ENCODE peak calls at places on chromosomes 3 and 15, in four cellular contexts. O, U, F and L are unnamed samples. For H3K9me3, the result is how much of the 10 kb centered on the place peaks cover.

GRCh38 chr3:195098741-195099525 is 172.0 kb downstream of the XXYLT1 start:
- DNase-seq in O (no peak), U (no peak), F (peak), L (peak)

GRCh38 chr3:153734777-153735551 is 386.2 kb upstream of the ARHGEF26 start:
- DNase-seq in F (no peak), O (no peak), U (no peak), L (no peak)

GRCh38 chr15:41777421-41777973 is 3.2 kb downstream of the MAPKBP1 start:
- DNase-seq in U (no peak), O (no peak), F (no peak), L (no peak)

GRCh38 chr3:16802382-16802781 is 82.4 kb upstream of the PLCL2 start:
- DNase-seq in U (no peak), O (no peak), F (no peak), L (no peak)

GRCh38 chr3:44280077-44280476 is 38.4 kb downstream of the TOPAZ1 start:
- DNase-seq in U (no peak), O (no peak), F (no peak), L (no peak)

GRCh38 chr3:8443829-8444791 is 57.5 kb upstream of the LMCD1 start:
- DNase-seq in O (no peak), F (peak), U (no peak), L (peak)

GRCh38 chr3:32238816-32239637 is 547 bp downstream of the CMTM8 start:
- DNase-seq in U (no peak), O (peak), F (peak), L (peak)

GRCh38 chr3:175111036-175111435 is 251.9 kb downstream of the NAALADL2 start:
- DNase-seq in U (no peak), O (no peak), F (no peak), L (no peak)

GRCh38 chr3:127959873-127960272 is 44.8 kb downstream of the KBTBD12 start:
- DNase-seq in O (no peak), F (no peak), U (no peak), L (no peak)

GRCh38 chr15:85379403-85380131 is 836 bp upstream of the AKAP13 start:
- DNase-seq in O (peak), U (peak), F (no peak), L (no peak)

GRCh38 chr3:45640724-45641361 is 46.3 kb downstream of the LIMD1 start:
- DNase-seq in O (no peak), F (no peak), U (no peak), L (no peak)

GRCh38 chr15:63238796-63239195 is 38.6 kb upstream of the APH1B start:
- DNase-seq in U (no peak), O (no peak), F (no peak), L (no peak)

GRCh38 chr3:65048151-65048550 is 360.4 kb upstream of the ADAMTS9 start:
- DNase-seq in U (no peak), F (no peak), O (no peak), L (no peak)

GRCh38 chr3:101036676-101037075 is 43.5 kb upstream of the ABI3BP start:
- DNase-seq in F (no peak), U (no peak), O (no peak), L (no peak)

GRCh38 chr3:67437090-67437489 is 217.3 kb downstream of the SUCLG2 start:
- DNase-seq in F (no peak), U (no peak), O (no peak), L (no peak)

GRCh38 chr3:194333212-194333980 is 17.7 kb downstream of the CPN2 start:
- DNase-seq in F (peak), O (peak), U (peak), L (peak)

GRCh38 chr3:156614642-156615511 is 59.5 kb upstream of the TIPARP start:
- DNase-seq in U (no peak), F (no peak), O (no peak), L (no peak)

GRCh38 chr3:88059380-88060160 is 515 bp downstream of the ZNF654 start:
- DNase-seq in O (no peak), U (no peak), F (no peak), L (peak)

GRCh38 chr15:73338058-73338457 is 30.7 kb downstream of the HCN4 start:
- DNase-seq in U (no peak), F (peak), O (no peak), L (peak)

GRCh38 chr3:76585794-76586392 is 454.0 kb upstream of the ROBO2 start:
- DNase-seq in F (no peak), U (no peak), O (no peak), L (no peak)

DNA sequence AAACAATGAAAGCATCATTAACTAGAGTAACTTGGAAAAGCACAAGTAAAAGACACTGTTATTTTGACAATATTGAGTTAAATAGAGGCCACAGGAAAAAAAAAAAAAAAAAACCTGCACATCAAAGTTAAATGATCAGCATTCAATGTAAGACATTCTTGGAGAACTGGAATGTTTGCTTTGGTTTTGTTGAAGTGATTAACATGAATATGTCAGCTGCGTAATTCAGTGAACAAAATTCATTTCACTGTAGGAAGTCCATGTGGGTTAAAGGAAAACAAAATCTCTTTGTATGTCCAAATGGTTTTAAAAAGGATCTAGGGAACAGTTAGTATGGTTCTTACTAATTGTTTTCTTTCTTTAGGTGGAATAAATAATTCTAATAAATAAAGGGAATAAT is 252.8 kb upstream of the CNTN6 start:
- DNase-seq in U (no peak), F (no peak), O (no peak), L (no peak)
- H3K9me3 ChIP-seq in U (under half), F (under half), O (under half), L (under half)

DNA sequence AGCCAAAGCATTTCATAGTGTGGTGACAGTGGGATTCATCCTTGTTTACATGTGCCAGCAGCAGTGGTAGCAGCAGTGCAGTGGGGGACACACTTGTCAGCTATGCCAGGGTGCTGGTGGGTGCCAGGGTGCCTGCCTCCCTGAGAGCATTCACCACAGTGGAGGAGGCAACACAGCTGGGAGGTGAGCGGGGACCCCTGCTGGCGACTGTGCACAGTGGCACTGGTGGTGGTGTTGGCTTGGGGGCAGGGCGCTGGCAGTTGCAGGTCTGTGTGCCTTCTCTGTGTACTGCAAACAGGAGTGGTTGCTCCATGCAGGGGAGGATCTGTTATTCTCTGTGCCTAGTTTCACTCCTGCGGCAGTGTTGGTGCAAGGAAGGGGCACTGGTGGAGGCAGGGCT is 41.2 kb downstream of the CEP63 start:
- DNase-seq in F (no peak), U (no peak), O (no peak), L (peak)
- H3K9me3 ChIP-seq in F (under half), U (under half), O (under half), L (under half)

DNA sequence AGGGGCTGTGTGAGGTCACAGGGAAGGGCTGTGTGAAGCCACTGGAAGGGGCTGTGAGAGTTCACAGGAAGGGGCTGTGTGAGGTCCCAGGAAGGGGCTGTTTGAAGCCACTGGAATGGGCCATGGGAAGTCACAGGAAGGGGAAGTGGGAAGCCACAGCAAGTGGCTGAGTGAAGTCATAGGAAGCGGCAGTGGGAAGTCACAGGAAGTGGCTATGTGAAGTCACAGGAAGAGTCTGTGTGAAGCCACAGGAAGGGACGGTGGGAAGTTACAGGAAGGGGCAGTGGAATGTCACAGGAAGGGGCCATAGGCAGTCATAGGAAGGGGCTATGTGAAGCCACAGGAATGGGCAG is 37.4 kb downstream of the GASK1A start:
- DNase-seq in O (no peak), U (no peak), F (no peak), L (no peak)
- H3K9me3 ChIP-seq in O (under half), U (under half), F (under half), L (under half)

GRCh38 chr15:23602124-23602523 is 36.6 kb downstream of the MKRN3 start:
- DNase-seq in U (no peak), F (no peak), O (no peak), L (no peak)

GRCh38 chr15:23606226-23606625 is 40.8 kb downstream of the MKRN3 start:
- DNase-seq in U (no peak), O (no peak), F (no peak), L (no peak)
- H3K9me3 ChIP-seq in U (under half), O (under half), F (under half), L (under half)

GRCh38 chr3:118846176-118846575 is 188.5 kb downstream of the IGSF11 start:
- DNase-seq in U (no peak), O (no peak), F (no peak), L (no peak)

GRCh38 chr3:118838871-118839270 is 195.8 kb downstream of the IGSF11 start:
- DNase-seq in F (no peak), O (no peak), U (no peak), L (no peak)

GRCh38 chr3:118842147-118842863 is 192.3 kb downstream of the IGSF11 start:
- DNase-seq in F (no peak), U (no peak), O (no peak), L (no peak)
- H3K9me3 ChIP-seq in F (under half), U (under half), O (under half), L (under half)

GRCh38 chr15:25058080-25058785 is 103.4 kb downstream of the SNRPN start:
- DNase-seq in U (no peak), F (peak), O (no peak), L (no peak)
- H3K9me3 ChIP-seq in U (half or more), F (half or more), O (half or more), L (under half)

DNA sequence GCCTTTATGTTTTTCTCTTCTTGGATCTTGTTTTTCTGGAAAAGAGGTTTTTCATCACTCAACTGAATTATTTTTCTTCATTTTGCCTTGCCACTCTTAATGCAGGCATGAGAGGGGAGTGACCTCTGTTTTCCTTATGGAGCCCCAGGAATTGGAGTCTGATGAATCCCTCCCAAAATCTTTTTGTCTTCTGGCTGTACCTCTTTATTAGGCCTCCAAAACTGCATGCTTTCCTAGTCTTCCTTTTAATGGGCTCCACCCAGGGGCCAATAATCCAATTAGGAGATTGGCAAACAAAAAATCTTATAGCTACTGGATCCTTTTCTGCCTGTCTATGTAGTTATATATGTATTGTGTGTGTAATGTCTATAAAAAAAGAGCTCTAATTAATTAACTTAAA is 192.4 kb upstream of the PEX5L start:
- DNase-seq in F (no peak), O (no peak), U (no peak), L (no peak)
- H3K9me3 ChIP-seq in F (under half), O (under half), U (under half), L (half or more)

GRCh38 chr15:25238716-25239470 is 199.9 kb downstream of the UBE3A start:
- DNase-seq in U (no peak), F (peak), O (no peak), L (peak)

GRCh38 chr15:25236861-25237155 is 202.0 kb downstream of the UBE3A start:
- DNase-seq in F (peak), U (no peak), O (no peak), L (peak)

GRCh38 chr15:25236143-25236860 is 202.5 kb downstream of the UBE3A start:
- DNase-seq in F (peak), O (no peak), U (no peak), L (peak)

GRCh38 chr15:25238126-25238525 is 200.7 kb downstream of the UBE3A start:
- DNase-seq in U (no peak), F (peak), O (no peak), L (peak)

GRCh38 chr15:25237291-25237978 is 201.4 kb downstream of the UBE3A start:
- DNase-seq in O (no peak), F (peak), U (no peak), L (peak)
- H3K9me3 ChIP-seq in O (under half), F (under half), U (under half), L (under half)

DNA sequence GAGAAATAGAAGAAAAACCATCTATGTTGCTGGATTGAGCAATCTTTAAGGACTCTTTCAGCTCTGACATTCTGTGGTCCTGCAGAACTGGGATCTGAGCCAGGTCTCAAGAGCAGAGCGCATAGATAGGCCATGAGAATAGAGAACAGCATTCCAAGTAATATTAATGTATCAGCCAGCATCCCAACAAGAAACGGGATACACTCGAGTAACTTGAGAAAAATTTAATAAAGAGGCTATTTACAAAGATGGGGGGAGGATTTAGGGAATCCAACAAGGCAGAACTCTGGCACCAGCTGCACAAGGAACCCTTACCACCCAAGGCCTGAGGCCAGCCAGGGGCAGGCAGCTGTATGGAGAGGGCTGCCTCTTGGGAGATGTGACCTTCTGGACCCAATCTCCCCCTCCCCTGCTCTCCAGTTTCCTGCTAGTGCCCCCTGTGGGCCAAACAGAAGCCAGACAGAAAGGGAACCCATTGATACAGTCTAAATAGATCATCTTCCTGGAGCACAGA is 8.2 kb downstream of the TMOD2 start:
- DNase-seq in O (no peak), F (peak), U (no peak), L (no peak)
- H3K9me3 ChIP-seq in O (under half), F (under half), U (under half), L (under half)